ENCODE peak calls at places on chromosomes 3 and 15, in four cellular contexts. O is IMR-90, I is H1, K is GM12878. D is an unnamed sample.

GRCh38 chr3:128359060-128359664 is 107.5 kb downstream of the DNAJB8 start:
- DNase-seq in O (no peak), I (no peak), K (no peak), D (no peak)

GRCh38 chr15:31482122-31482922 is 155.7 kb downstream of the KLF13 start:
- DNase-seq in O (no peak), I (no peak), K (no peak), D (no peak)

GRCh38 chr3:177721864-177722370 is 524.6 kb upstream of the TBL1XR1 start:
- DNase-seq in O (no peak), I (no peak), K (no peak), D (no peak)

GRCh38 chr3:107660316-107660976 is 137.7 kb downstream of the BBX start:
- DNase-seq in O (peak), I (no peak), K (no peak), D (no peak)

GRCh38 chr3:188326111-188326510 is 172.2 kb downstream of the LPP start:
- DNase-seq in O (no peak), I (no peak), K (no peak), D (no peak)

GRCh38 chr3:15220661-15221060 is 14.6 kb downstream of the CAPN7 start:
- DNase-seq in O (no peak), I (no peak), K (no peak), D (no peak)

GRCh38 chr3:149808209-149808829 is 4.7 kb upstream of the RNF13 start:
- DNase-seq in O (peak), I (peak), K (no peak), D (peak)

GRCh38 chr3:30098206-30098605 is 508.2 kb upstream of the TGFBR2 start:
- DNase-seq in O (peak), I (no peak), K (no peak), D (no peak)

GRCh38 chr3:171874251-171874679 is 31.1 kb downstream of the TMEM212 start:
- DNase-seq in O (peak), I (no peak), K (no peak), D (no peak)

GRCh38 chr3:14915636-14916222 is 31.7 kb upstream of the NR2C2 start:
- DNase-seq in O (no peak), I (no peak), K (no peak), D (no peak)

GRCh38 chr15:101148881-101149664 is 102.8 kb downstream of the CHSY1 start:
- DNase-seq in O (no peak), I (no peak), K (no peak), D (peak)

GRCh38 chr3:189803254-189803653 is 172.1 kb downstream of the TP63 start:
- DNase-seq in O (no peak), I (no peak), K (no peak), D (no peak)

GRCh38 chr15:89198196-89198595 is 23.2 kb downstream of the RLBP1 start:
- DNase-seq in O (no peak), I (no peak), K (no peak), D (no peak)

GRCh38 chr3:69012836-69013255 is 638 bp downstream of the EOGT start:
- DNase-seq in O (peak), I (peak), K (no peak), D (no peak)

GRCh38 chr3:86743233-86743632 is 247.7 kb downstream of the VGLL3 start:
- DNase-seq in O (no peak), I (no peak), K (no peak), D (no peak)

GRCh38 chr15:76514292-76514691 is 177.7 kb downstream of the ISL2 start:
- DNase-seq in O (no peak), I (no peak), K (no peak), D (no peak)

GRCh38 chr3:132405609-132406299 is 11.5 kb upstream of the DNAJC13 start:
- DNase-seq in O (no peak), I (no peak), K (no peak), D (no peak)

GRCh38 chr3:150589759-150590158 is 13.4 kb upstream of the SELENOT start:
- DNase-seq in O (peak), I (no peak), K (no peak), D (no peak)

GRCh38 chr3:147298511-147298982 is 107.8 kb downstream of the ZIC4 start:
- DNase-seq in O (peak), I (no peak), K (no peak), D (no peak)

GRCh38 chr3:54345976-54346375 is 223.6 kb downstream of the CACNA2D3 start:
- DNase-seq in O (no peak), I (no peak), K (no peak), D (no peak)

GRCh38 chr15:71634820-71635219 is 175.5 kb upstream of the NR2E3 start:
- DNase-seq in O (no peak), I (no peak), K (no peak), D (no peak)

GRCh38 chr3:123064914-123065313 is 1.9 kb upstream of the PDIA5 start:
- DNase-seq in O (no peak), I (no peak), K (no peak), D (no peak)
- TF ChIP-seq CHD1 in O (no peak), I (no peak), K (no peak), D (no peak)

DNA sequence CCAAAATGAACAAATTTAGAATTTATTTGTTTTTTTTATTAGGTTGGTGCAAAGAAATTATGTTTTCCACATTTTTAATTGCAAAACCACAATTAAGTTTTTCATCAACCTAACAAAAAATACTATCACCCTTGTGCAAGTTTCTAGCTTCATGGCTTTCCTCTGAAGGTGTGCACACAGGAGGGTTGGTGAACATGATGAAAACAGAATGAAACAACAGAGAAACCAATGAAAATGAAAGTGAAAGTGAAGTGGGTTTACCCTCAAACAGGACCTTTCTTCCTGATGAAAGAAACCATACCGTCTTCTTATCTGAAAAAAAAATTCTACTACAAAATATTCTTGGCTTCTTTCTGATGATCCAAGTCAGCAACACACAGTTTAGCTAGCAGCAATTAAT is 71.9 kb upstream of the FEZF2 start:
- DNase-seq in O (peak), I (no peak), K (peak), D (no peak)
- TF ChIP-seq CHD1 in O (no peak), I (no peak), K (no peak), D (no peak)

DNA sequence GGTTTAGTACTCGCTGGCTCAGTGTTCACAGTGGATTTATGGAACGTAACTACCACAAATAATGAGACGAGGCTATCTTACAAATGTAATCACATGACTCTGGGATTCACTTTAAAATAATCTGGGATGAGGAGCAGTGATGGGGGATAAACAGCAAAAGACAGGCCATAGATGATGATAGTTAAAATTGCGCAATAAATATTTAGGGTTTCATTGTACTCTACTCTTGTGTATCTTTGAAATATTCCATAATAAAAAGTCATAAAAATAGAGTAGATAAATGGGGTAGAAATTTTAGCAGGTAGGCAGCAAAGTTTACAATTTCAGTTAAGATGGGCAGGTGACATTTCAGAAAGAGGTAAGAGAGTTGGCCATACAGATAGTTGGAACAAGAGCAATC is 196.6 kb downstream of the KCNMB2 start:
- DNase-seq in O (no peak), I (no peak), K (no peak), D (no peak)
- TF ChIP-seq CHD1 in O (no peak), I (no peak), K (no peak), D (no peak)

DNA sequence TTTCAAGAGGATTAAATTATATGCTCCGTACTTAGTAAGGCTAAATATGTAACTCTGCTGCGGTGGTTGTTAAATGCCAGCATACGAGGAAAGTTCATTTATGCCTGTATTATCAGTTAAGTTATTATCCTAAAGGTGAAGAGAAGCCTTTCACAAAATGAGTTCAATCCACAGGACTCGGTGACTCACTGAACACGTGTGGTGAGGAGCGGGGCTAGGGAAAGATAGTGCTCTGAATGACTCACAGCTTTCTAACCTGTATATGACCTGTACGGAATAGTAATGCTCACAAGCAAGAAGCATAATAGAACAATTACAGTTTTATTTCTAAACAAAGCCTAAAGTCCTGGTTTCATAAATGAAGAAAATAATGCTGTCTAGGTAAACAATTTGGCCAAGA is 25.2 kb downstream of the CNTN6 start:
- DNase-seq in O (no peak), I (no peak), K (no peak), D (no peak)
- TF ChIP-seq CHD1 in O (no peak), I (no peak), K (no peak), D (no peak)

DNA sequence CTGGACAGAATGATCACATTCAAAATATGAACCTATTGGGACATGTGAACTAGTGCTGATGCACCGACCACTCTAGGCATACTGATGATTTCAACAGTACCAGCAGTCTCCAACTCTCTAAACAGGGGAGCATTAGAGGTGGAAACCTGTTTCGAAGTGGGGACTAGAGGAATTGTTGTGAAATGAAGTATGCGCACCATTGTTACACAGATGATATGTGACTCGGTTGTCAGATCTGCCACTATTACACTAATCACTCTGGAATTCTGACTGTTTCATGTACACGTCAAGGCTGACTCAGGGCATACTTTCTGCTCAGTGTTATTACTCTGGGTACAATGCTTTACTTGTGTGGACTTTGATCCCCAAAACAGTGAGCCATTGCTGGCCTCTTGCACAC is 198.2 kb upstream of the UBE2E2 start:
- DNase-seq in O (peak), I (no peak), K (no peak), D (no peak)
- TF ChIP-seq CHD1 in O (no peak), I (no peak), K (no peak), D (no peak)

GRCh38 chr3:46214751-46215352 is 6.7 kb upstream of the CCR1 start:
- DNase-seq in O (no peak), I (peak), K (no peak), D (peak)
- TF ChIP-seq CHD1 in O (no peak), I (no peak), K (no peak), D (no peak)

GRCh38 chr3:48685603-48686511 is at the start of gene NCKIPSD:
- DNase-seq in O (peak), I (peak), K (peak), D (peak)
- TF ChIP-seq CHD1 in O (no peak), I (no peak), K (no peak), D (no peak)

GRCh38 chr15:95162069-95162468 is 930.7 kb downstream of the MCTP2 start:
- DNase-seq in O (peak), I (no peak), K (no peak), D (no peak)
- TF ChIP-seq CHD1 in O (no peak), I (no peak), K (no peak), D (no peak)

DNA sequence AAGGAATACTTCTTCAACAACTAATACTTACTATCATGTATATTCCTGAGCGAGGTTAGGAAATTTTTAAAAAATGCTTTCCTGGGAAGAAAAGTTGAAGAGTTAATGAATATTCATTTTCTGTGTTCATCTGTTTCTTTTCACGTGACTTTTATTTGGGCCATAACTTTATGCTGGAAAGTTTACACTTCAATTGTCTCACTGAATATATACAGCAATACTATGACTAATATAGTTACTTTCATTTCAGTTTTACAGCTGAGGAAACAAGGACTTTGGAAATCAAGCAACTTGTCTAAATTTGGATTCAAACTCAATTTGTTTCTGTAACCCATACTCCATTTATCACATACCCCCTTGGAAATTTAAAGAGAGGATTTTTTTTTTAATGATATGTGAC is 894.2 kb downstream of the ROBO1 start:
- DNase-seq in O (peak), I (no peak), K (no peak), D (no peak)
- TF ChIP-seq CHD1 in O (no peak), I (no peak), K (no peak), D (no peak)

DNA sequence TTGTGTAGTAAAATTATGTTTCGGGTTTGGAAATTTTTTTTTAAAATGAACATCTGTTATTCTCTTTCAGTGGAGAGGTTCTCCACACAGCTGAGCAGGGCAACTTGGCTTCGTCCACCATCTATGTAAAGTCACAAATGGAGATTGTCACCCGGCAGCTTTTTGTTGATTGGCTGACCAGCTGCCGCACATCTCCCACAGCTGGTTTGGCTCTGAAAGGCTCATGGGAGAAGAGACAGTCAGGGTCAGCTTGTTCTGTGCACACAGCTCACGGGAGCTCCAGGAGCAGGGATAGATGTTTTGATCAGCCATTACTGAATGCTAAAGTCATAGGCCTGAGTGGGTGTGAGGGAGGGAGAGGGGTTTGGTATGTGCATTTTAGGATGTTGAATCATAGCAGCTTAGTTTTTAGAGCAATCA is 12.9 kb upstream of the CCDC80 start:
- DNase-seq in O (peak), I (no peak), K (no peak), D (no peak)
- TF ChIP-seq CHD1 in O (peak), I (no peak), K (no peak), D (no peak)